ENCODE peak calls at places on chromosomes 12 and 14, in nine cellular contexts. K is A549, B is NB4, C is GM12891, M is testis, F is K562, S is erythroblast, W is tibial nerve, P is upper lobe of left lung. V is an unnamed sample.

GRCh38 chr14:104318558-104319488 is 180.4 kb downstream of the KIF26A start:
- DNase-seq in K (no peak), B (no peak), C (peak; percentile 10), M (no peak), F (no peak), S (no peak), W (no peak), P (peak; percentile 18), V (peak; percentile 31)

GRCh38 chr14:81341405-81342180 is 58.5 kb downstream of the STON2 start:
- DNase-seq in K (no peak), B (no peak), C (no peak), M (no peak), F (no peak), S (no peak), W (no peak), P (no peak), V (no peak)

GRCh38 chr12:54983536-54984102 is 943 bp downstream of the TESPA1 start:
- DNase-seq in K (no peak), B (no peak), C (no peak), M (no peak), F (no peak), S (no peak), W (no peak), P (no peak), V (no peak)

GRCh38 chr12:120842595-120842994 is 61.6 kb downstream of the SPPL3 start:
- DNase-seq in K (no peak), B (peak; percentile 34), C (no peak), M (no peak), F (no peak), S (no peak), W (no peak), P (no peak), V (no peak)

GRCh38 chr14:63039800-63040380 is 5.4 kb downstream of the KCNH5 start:
- DNase-seq in K (peak; percentile 56), B (peak; percentile 18), C (no peak), M (no peak), F (no peak), S (peak; percentile 1), W (no peak), P (no peak), V (no peak)

GRCh38 chr12:98998697-98999299 is 353.7 kb downstream of the APAF1 start:
- DNase-seq in K (peak; percentile 47), B (peak; percentile 57), C (peak; percentile 11), M (no peak), F (peak; percentile 42), S (peak; percentile 2), W (no peak), P (no peak), V (no peak)

GRCh38 chr12:93877446-93877845 is 200.3 kb downstream of the CRADD start:
- DNase-seq in K (no peak), B (no peak), C (no peak), M (no peak), F (no peak), S (no peak), W (no peak), P (peak; percentile 55), V (no peak)

GRCh38 chr12:28035483-28035882 is 63.0 kb upstream of the PTHLH start:
- DNase-seq in K (peak; percentile 67), B (peak; percentile 21), C (no peak), M (no peak), F (peak; percentile 37), S (peak; percentile 22), W (no peak), P (no peak), V (no peak)

DNA sequence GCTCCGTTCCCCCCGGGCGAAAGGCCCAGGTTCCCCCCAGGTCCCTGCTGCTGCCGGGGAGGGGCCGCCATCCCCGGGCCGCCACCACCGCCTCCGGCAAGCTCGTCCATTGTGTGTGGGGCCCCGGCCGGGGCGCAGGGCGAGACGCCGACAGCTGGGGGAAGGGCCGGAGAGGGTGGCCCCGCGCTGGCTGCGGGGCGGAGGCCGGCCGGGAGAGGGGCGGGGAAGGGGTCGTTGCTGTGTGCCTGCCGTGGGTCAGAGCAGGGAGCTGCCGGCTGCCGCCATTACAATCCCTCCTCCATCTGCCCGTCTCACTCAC is at the start of gene STRN3:
- DNase-seq in K (no peak), B (no peak), C (no peak), M (no peak), F (no peak), S (no peak), W (no peak), P (no peak), V (no peak)
- TF ChIP-seq POLR2A in K (peak; percentile 59), B (peak; percentile 41), C (peak; percentile 72), M (no peak), F (peak; percentile 51), S (no peak), W (no peak), P (no peak), V (peak; percentile 18)

GRCh38 chr12:109475993-109476806 is 900 bp downstream of the KCTD10 start:
- DNase-seq in K (no peak), B (no peak), C (no peak), M (no peak), F (no peak), S (peak; percentile 13), W (no peak), P (no peak), V (no peak)

GRCh38 chr12:109476807-109477184 is 304 bp downstream of the KCTD10 start:
- DNase-seq in K (no peak), B (no peak), C (no peak), M (no peak), F (no peak), S (peak; percentile 49), W (no peak), P (no peak), V (no peak)

GRCh38 chr12:109477963-109478315 is 505 bp downstream of the UBE3B start:
- DNase-seq in K (no peak), B (no peak), C (no peak), M (no peak), F (no peak), S (no peak), W (no peak), P (no peak), V (no peak)

GRCh38 chr12:109475121-109475520 is 2.0 kb downstream of the KCTD10 start:
- DNase-seq in K (no peak), B (no peak), C (no peak), M (no peak), F (no peak), S (no peak), W (no peak), P (no peak), V (no peak)

DNA sequence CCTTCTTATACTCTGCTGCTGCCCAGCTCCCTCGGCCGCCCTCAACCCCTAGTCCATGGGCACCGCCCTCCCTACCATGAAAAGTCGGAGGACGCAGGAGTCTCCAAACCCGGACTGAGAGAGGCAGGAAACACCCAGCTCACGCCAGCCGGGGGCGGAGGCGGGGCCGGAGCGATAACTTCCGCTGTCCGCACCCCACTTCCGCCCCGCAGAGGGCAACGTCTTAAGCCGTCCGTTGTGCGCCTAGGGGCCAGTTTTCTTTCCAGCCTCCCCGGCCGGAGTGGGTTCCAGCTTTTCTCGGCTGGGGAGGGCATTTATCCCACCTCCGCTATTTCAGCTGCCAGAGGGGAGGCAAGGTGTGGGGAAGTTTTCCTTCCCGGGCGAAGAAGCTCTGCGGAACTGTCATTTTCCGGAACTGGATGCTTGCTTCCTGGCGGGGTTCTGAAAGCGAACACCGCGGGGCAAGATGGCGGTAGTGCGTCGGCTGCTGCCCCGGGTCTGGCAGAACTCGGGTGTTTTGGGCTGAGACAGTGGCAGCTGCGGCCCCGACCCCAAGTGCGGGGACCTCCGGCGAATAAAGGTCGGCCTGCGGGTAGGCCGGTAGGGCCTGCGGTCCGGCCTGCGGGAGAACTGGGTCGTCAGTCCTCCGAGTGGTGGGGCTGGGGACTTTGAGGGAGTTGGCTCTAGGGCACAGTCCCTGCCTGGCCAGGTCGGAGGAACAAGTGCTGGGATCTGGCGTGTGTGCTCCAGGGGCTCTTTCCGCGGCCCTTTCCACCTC is at the start of the genes KCTD10 and UBE3B:
- DNase-seq in K (peak; percentile 94), B (peak; percentile 95), C (peak; percentile 90), M (peak; percentile 89), F (peak; percentile 93), S (peak; percentile 95), W (peak; percentile 80), P (peak; percentile 86), V (peak; percentile 80)
- TF ChIP-seq POLR2A in K (peak; percentile 67), B (peak; percentile 60), C (peak; percentile 79), M (no peak), F (peak; percentile 93), S (peak; percentile 83), W (no peak), P (no peak), V (peak; percentile 32)

DNA sequence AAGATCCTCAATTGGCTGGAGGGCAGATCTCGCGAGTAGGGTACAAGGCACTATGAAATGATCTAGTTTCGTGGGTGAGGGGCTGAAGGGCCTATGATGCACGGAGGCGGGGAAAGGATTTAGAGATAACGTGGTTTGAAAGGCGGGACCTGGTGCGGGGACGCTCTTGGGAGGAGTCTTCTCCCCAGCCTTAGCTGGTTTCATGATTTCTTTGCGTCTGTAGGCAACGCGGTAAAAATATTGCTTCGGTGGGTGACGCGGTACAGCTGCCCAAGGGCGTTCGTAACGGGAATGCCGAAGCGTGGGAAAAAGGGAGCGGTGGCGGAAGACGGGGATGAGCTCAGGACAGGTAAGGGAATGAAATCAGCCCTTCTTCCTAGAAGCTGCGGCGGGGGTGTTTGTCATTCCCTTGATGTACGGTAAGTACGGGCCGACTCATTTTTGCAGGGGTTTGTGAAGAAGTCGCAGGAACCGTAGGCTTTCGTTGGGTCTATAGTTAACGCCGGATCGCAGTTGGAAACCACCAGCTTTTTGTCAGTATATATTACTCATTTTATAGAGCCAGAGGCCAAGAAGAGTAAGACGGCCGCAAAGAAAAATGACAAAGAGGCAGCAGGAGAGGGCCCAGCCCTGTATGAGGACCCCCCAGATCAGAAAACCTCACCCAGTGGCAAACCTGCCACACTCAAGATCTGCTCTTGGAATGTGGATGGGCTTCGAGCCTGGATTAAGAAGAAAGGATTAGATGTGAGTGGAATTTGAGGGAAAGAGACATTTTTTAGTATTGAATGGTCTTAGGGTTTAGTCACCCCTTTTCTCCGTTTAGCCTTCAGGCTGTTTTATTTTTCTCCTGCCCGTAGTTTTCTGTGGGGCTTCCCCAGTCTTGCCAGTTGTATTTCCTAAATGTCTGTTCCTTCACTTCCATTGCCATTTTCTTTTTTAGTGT is 602 bp downstream of the APEX1 start:
- DNase-seq in K (no peak), B (peak; percentile 90), C (no peak), M (no peak), F (peak; percentile 84), S (peak; percentile 96), W (peak; percentile 48), P (peak; percentile 63), V (peak; percentile 54)
- TF ChIP-seq POLR2A in K (no peak), B (peak; percentile 5), C (no peak), M (no peak), F (peak; percentile 69), S (peak; percentile 88), W (no peak), P (no peak), V (no peak)

DNA sequence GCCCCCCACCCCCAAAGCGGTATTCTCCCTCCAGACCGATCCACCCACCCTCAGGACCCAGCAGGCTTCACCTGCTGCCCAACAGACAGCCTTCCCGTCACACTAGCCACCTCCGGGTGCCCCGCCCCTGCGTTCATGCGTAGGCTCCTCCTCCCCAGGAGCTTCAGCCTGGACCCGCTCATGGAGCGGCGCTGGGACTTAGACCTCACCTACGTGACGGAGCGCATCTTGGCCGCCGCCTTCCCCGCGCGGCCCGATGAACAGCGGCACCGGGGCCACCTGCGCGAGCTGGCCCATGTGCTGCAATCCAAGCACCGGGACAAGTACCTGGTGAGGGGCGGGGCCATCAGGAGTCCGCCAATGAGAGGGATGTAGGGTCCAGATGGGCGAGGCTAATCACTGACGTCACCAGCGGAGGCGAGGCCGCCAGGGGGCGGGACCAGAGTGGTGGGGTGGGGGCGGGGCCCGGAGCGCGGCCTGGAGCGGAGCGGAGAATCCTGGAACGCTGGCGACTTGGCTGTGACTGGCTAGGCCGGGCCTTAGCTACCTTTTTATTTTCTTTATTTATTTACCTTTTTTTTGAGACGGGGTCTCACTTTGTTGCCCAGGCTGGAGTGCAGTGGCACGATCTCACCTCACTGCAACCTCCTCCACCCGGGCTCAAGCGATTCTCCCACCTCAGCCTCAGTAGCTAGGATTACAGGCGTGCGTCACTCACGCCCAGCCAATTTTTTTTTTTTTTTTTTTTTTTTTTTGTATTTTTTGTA is 4.4 kb downstream of the TNS2 start:
- DNase-seq in K (peak; percentile 96), B (peak; percentile 63), C (peak; percentile 98), M (peak; percentile 98), F (peak; percentile 96), S (peak; percentile 88), W (peak; percentile 95), P (peak; percentile 98), V (peak; percentile 98)
- TF ChIP-seq POLR2A in K (peak; percentile 50), B (no peak), C (no peak), M (no peak), F (peak; percentile 80), S (no peak), W (no peak), P (no peak), V (peak; percentile 75)